ENCODE peak calls at places on chromosomes 4 and X, in seven cellular contexts. One of them, this sample, is unnamed. For H3K4me1, the result is how much of the 10 kb centered on the place peaks cover.

GRCh38 chr4:113821851-113822250 is 60.3 kb upstream of the CAMK2D start:
- DNase-seq in aorta: no peak
- DNase-seq in astrocyte: peak
- DNase-seq in CD4-positive, alpha-beta memory T cell: no peak
- DNase-seq in tibial nerve: no peak
- DNase-seq in endodermal cell: no peak
- DNase-seq in esophagus squamous epithelium: no peak
- DNase-seq in this sample: no peak

GRCh38 chr4:32778938-32779337 is 2058.8 kb downstream of the PCDH7 start:
- DNase-seq in astrocyte: no peak
- DNase-seq in esophagus squamous epithelium: no peak
- DNase-seq in CD4-positive, alpha-beta memory T cell: no peak
- DNase-seq in endodermal cell: no peak
- DNase-seq in aorta: no peak
- DNase-seq in tibial nerve: no peak
- DNase-seq in this sample: no peak

GRCh38 chrX:17397074-17397473 is 22.1 kb downstream of the NHS start:
- DNase-seq in endodermal cell: no peak
- DNase-seq in aorta: no peak
- DNase-seq in esophagus squamous epithelium: no peak
- DNase-seq in tibial nerve: no peak
- DNase-seq in astrocyte: peak
- DNase-seq in CD4-positive, alpha-beta memory T cell: no peak
- DNase-seq in this sample: no peak

GRCh38 chrX:23937100-23937499 is 29.3 kb downstream of the CXorf58 start:
- DNase-seq in esophagus squamous epithelium: no peak
- DNase-seq in CD4-positive, alpha-beta memory T cell: no peak
- DNase-seq in tibial nerve: no peak
- DNase-seq in aorta: no peak
- DNase-seq in endodermal cell: peak
- DNase-seq in astrocyte: no peak
- DNase-seq in this sample: no peak

GRCh38 chrX:129540725-129541184 is 696 bp downstream of the OCRL start:
- DNase-seq in aorta: peak
- DNase-seq in tibial nerve: no peak
- DNase-seq in CD4-positive, alpha-beta memory T cell: no peak
- DNase-seq in astrocyte: no peak
- DNase-seq in esophagus squamous epithelium: no peak
- DNase-seq in endodermal cell: peak
- DNase-seq in this sample: peak

GRCh38 chr4:44848466-44848865 is 122.1 kb upstream of the GNPDA2 start:
- DNase-seq in astrocyte: no peak
- DNase-seq in aorta: no peak
- DNase-seq in CD4-positive, alpha-beta memory T cell: no peak
- DNase-seq in endodermal cell: no peak
- DNase-seq in esophagus squamous epithelium: no peak
- DNase-seq in tibial nerve: no peak
- DNase-seq in this sample: no peak

GRCh38 chr4:56468097-56468422 is 643 bp downstream of the SRP72 start:
- DNase-seq in CD4-positive, alpha-beta memory T cell: peak
- DNase-seq in astrocyte: peak
- DNase-seq in esophagus squamous epithelium: no peak
- DNase-seq in endodermal cell: peak
- DNase-seq in aorta: no peak
- DNase-seq in tibial nerve: no peak
- DNase-seq in this sample: no peak

GRCh38 chrX:1453951-1454785 is 1.5 kb upstream of the ASMTL start:
- DNase-seq in astrocyte: peak
- DNase-seq in CD4-positive, alpha-beta memory T cell: peak
- DNase-seq in endodermal cell: peak
- DNase-seq in tibial nerve: peak
- DNase-seq in esophagus squamous epithelium: no peak
- DNase-seq in aorta: peak
- DNase-seq in this sample: peak

GRCh38 chrX:2708016-2708415 is 16.9 kb downstream of the CD99 start:
- DNase-seq in CD4-positive, alpha-beta memory T cell: no peak
- DNase-seq in astrocyte: no peak
- DNase-seq in tibial nerve: no peak
- DNase-seq in aorta: no peak
- DNase-seq in esophagus squamous epithelium: no peak
- DNase-seq in endodermal cell: peak
- DNase-seq in this sample: no peak

GRCh38 chrX:72203421-72203820 is 21.9 kb downstream of the PIN4 start:
- DNase-seq in endodermal cell: no peak
- DNase-seq in CD4-positive, alpha-beta memory T cell: no peak
- DNase-seq in esophagus squamous epithelium: no peak
- DNase-seq in astrocyte: no peak
- DNase-seq in aorta: no peak
- DNase-seq in tibial nerve: no peak
- DNase-seq in this sample: no peak

GRCh38 chr4:33998204-33998603 is 2246.1 kb downstream of the ARAP2 start:
- DNase-seq in endodermal cell: no peak
- DNase-seq in tibial nerve: no peak
- DNase-seq in esophagus squamous epithelium: no peak
- DNase-seq in astrocyte: no peak
- DNase-seq in CD4-positive, alpha-beta memory T cell: no peak
- DNase-seq in aorta: no peak
- DNase-seq in this sample: no peak

GRCh38 chr4:111213520-111213919 is 590.6 kb upstream of the PITX2 start:
- DNase-seq in astrocyte: no peak
- DNase-seq in endodermal cell: no peak
- DNase-seq in aorta: no peak
- DNase-seq in CD4-positive, alpha-beta memory T cell: no peak
- DNase-seq in esophagus squamous epithelium: no peak
- DNase-seq in tibial nerve: no peak
- DNase-seq in this sample: no peak

GRCh38 chrX:24498975-24499374 is 33.9 kb downstream of the PDK3 start:
- DNase-seq in astrocyte: no peak
- DNase-seq in CD4-positive, alpha-beta memory T cell: peak
- DNase-seq in aorta: no peak
- DNase-seq in esophagus squamous epithelium: no peak
- DNase-seq in endodermal cell: no peak
- DNase-seq in tibial nerve: no peak
- DNase-seq in this sample: no peak

GRCh38 chrX:143027262-143027661 is 1.5 kb downstream of the SPANXN4 start:
- DNase-seq in CD4-positive, alpha-beta memory T cell: no peak
- DNase-seq in esophagus squamous epithelium: no peak
- DNase-seq in astrocyte: no peak
- DNase-seq in endodermal cell: no peak
- DNase-seq in tibial nerve: no peak
- DNase-seq in aorta: no peak
- DNase-seq in this sample: no peak

DNA sequence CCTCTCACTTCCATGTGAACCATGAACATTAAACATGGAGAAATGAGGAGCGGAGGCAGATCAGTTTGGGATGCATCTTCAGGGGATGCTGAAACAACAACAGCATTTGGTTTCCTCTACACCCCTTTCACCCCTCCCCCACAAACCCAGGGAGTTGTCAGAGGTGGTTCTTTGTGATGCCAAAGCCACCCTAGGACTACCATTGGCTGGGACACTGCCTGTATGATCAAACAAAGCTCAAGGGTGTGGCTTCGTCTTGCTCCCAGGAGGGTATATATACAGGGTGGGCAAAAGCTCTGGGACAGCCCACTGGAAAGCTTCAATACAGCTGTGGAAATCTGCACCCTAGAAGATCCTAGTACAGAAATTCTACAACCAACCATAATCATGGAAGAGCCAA is at the start of gene SPANXN4:
- DNase-seq in CD4-positive, alpha-beta memory T cell: no peak
- DNase-seq in esophagus squamous epithelium: no peak
- DNase-seq in endodermal cell: no peak
- DNase-seq in astrocyte: no peak
- DNase-seq in aorta: no peak
- DNase-seq in tibial nerve: no peak
- DNase-seq in this sample: no peak
- H3K4me1 ChIP-seq in CD4-positive, alpha-beta memory T cell: under half
- H3K4me1 ChIP-seq in esophagus squamous epithelium: under half
- H3K4me1 ChIP-seq in endodermal cell: under half
- H3K4me1 ChIP-seq in astrocyte: under half
- H3K4me1 ChIP-seq in aorta: under half
- H3K4me1 ChIP-seq in tibial nerve: under half
- H3K4me1 ChIP-seq in this sample: under half

GRCh38 chr4:42454755-42455154 is 57.5 kb downstream of the SHISA3 start:
- DNase-seq in tibial nerve: no peak
- DNase-seq in esophagus squamous epithelium: no peak
- DNase-seq in CD4-positive, alpha-beta memory T cell: no peak
- DNase-seq in endodermal cell: no peak
- DNase-seq in aorta: no peak
- DNase-seq in astrocyte: no peak
- DNase-seq in this sample: no peak

GRCh38 chr4:42452823-42453222 is 55.5 kb downstream of the SHISA3 start:
- DNase-seq in esophagus squamous epithelium: no peak
- DNase-seq in tibial nerve: no peak
- DNase-seq in endodermal cell: no peak
- DNase-seq in astrocyte: no peak
- DNase-seq in aorta: no peak
- DNase-seq in CD4-positive, alpha-beta memory T cell: no peak
- DNase-seq in this sample: no peak

GRCh38 chr4:42458686-42459085 is 61.4 kb downstream of the SHISA3 start:
- DNase-seq in endodermal cell: no peak
- DNase-seq in CD4-positive, alpha-beta memory T cell: no peak
- DNase-seq in esophagus squamous epithelium: no peak
- DNase-seq in aorta: no peak
- DNase-seq in tibial nerve: no peak
- DNase-seq in astrocyte: no peak
- DNase-seq in this sample: no peak

GRCh38 chr4:42453612-42454011 is 56.3 kb downstream of the SHISA3 start:
- DNase-seq in astrocyte: no peak
- DNase-seq in tibial nerve: no peak
- DNase-seq in endodermal cell: no peak
- DNase-seq in esophagus squamous epithelium: no peak
- DNase-seq in CD4-positive, alpha-beta memory T cell: no peak
- DNase-seq in aorta: no peak
- DNase-seq in this sample: no peak
- H3K4me1 ChIP-seq in astrocyte: under half
- H3K4me1 ChIP-seq in tibial nerve: under half
- H3K4me1 ChIP-seq in endodermal cell: under half
- H3K4me1 ChIP-seq in esophagus squamous epithelium: under half
- H3K4me1 ChIP-seq in CD4-positive, alpha-beta memory T cell: under half
- H3K4me1 ChIP-seq in aorta: under half
- H3K4me1 ChIP-seq in this sample: under half

DNA sequence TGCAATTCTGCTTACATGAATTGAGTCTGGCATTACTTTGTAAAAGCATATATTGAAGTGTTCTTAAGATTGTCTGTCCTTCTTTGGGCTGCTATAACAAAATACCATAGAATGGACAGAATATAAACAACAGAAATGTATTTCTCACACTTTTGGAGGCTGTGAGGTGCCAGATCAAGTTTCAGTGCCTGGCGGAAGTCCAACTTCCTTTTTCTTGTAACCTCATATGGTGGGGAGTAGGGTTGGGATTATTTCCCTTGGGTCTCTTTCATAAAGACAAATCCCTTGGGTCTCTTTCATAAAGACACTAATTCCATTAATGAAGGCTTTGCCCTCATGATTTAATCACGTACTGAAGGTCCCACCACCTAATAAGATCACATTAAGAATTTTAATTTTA is 199.3 kb upstream of the GRID2 start:
- DNase-seq in CD4-positive, alpha-beta memory T cell: no peak
- DNase-seq in tibial nerve: no peak
- DNase-seq in esophagus squamous epithelium: no peak
- DNase-seq in aorta: no peak
- DNase-seq in astrocyte: no peak
- DNase-seq in endodermal cell: no peak
- DNase-seq in this sample: no peak
- H3K4me1 ChIP-seq in CD4-positive, alpha-beta memory T cell: under half
- H3K4me1 ChIP-seq in tibial nerve: under half
- H3K4me1 ChIP-seq in esophagus squamous epithelium: under half
- H3K4me1 ChIP-seq in aorta: under half
- H3K4me1 ChIP-seq in astrocyte: under half
- H3K4me1 ChIP-seq in endodermal cell: under half
- H3K4me1 ChIP-seq in this sample: under half

DNA sequence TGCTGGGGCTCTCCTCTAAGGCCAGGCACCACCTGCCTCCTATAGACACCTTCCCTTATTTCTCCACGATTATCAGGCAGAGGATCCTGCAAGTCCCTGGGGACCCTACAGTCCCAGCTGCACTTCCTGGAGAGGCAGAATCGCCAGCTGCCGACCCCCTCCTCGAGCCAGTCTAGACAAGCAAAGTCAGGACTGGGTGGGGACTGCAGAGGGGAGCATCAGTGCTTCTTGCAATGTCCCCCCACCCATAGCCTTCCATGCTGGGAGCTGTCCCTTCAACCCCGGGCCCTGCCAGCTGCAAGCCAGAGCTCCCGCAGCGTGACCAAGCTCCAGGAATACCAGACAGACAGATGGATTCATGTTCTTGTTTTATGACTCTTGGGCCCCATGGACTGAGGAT is 1.4 kb upstream of the CRMP1 start:
- DNase-seq in aorta: no peak
- DNase-seq in astrocyte: no peak
- DNase-seq in tibial nerve: no peak
- DNase-seq in CD4-positive, alpha-beta memory T cell: no peak
- DNase-seq in endodermal cell: no peak
- DNase-seq in esophagus squamous epithelium: no peak
- DNase-seq in this sample: no peak
- H3K4me1 ChIP-seq in aorta: under half
- H3K4me1 ChIP-seq in astrocyte: under half
- H3K4me1 ChIP-seq in tibial nerve: under half
- H3K4me1 ChIP-seq in CD4-positive, alpha-beta memory T cell: under half
- H3K4me1 ChIP-seq in endodermal cell: under half
- H3K4me1 ChIP-seq in esophagus squamous epithelium: under half
- H3K4me1 ChIP-seq in this sample: under half

GRCh38 chrX:150548251-150548650 is 20.2 kb upstream of the MTM1 start:
- DNase-seq in CD4-positive, alpha-beta memory T cell: no peak
- DNase-seq in astrocyte: no peak
- DNase-seq in esophagus squamous epithelium: no peak
- DNase-seq in endodermal cell: no peak
- DNase-seq in tibial nerve: no peak
- DNase-seq in aorta: no peak
- DNase-seq in this sample: no peak
- H3K4me1 ChIP-seq in CD4-positive, alpha-beta memory T cell: under half
- H3K4me1 ChIP-seq in astrocyte: under half
- H3K4me1 ChIP-seq in esophagus squamous epithelium: under half
- H3K4me1 ChIP-seq in endodermal cell: under half
- H3K4me1 ChIP-seq in tibial nerve: under half
- H3K4me1 ChIP-seq in aorta: under half
- H3K4me1 ChIP-seq in this sample: under half

GRCh38 chr4:6885953-6886557 is 23.6 kb upstream of the TBC1D14 start:
- DNase-seq in endodermal cell: no peak
- DNase-seq in astrocyte: peak
- DNase-seq in CD4-positive, alpha-beta memory T cell: no peak
- DNase-seq in aorta: peak
- DNase-seq in tibial nerve: peak
- DNase-seq in esophagus squamous epithelium: no peak
- DNase-seq in this sample: peak
- H3K4me1 ChIP-seq in endodermal cell: under half
- H3K4me1 ChIP-seq in astrocyte: under half
- H3K4me1 ChIP-seq in CD4-positive, alpha-beta memory T cell: under half
- H3K4me1 ChIP-seq in aorta: under half
- H3K4me1 ChIP-seq in tibial nerve: under half
- H3K4me1 ChIP-seq in esophagus squamous epithelium: under half
- H3K4me1 ChIP-seq in this sample: under half

DNA sequence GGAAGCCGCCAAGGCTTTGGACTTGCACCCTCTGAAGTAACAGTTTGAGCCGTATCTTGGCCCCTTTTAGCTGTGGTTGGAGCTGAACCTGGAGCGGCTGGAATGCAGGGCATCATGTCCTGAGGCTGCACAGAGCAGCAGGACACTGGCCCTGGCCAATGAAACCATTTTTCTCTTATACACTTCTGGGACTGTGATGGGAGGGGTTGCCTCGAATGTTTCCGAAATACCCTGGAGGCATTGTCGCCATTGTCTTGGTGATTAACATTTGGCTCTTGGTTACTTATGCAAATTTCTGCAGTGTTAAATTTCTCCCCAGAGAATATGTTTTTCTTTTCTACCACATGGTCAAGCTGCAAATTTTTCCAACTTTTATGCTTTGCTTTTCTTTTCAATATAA is 137.2 kb downstream of the MAGEC1 start:
- DNase-seq in endodermal cell: no peak
- DNase-seq in tibial nerve: no peak
- DNase-seq in aorta: no peak
- DNase-seq in astrocyte: no peak
- DNase-seq in esophagus squamous epithelium: no peak
- DNase-seq in CD4-positive, alpha-beta memory T cell: no peak
- DNase-seq in this sample: no peak
- H3K4me1 ChIP-seq in endodermal cell: under half
- H3K4me1 ChIP-seq in tibial nerve: under half
- H3K4me1 ChIP-seq in aorta: under half
- H3K4me1 ChIP-seq in astrocyte: under half
- H3K4me1 ChIP-seq in esophagus squamous epithelium: under half
- H3K4me1 ChIP-seq in CD4-positive, alpha-beta memory T cell: under half
- H3K4me1 ChIP-seq in this sample: under half